ENCODE peak calls at places on chromosomes 2 and 18, in four cellular contexts. One of them, this sample, is unnamed.
A peak's percentile ranks its signal among the peaks of the same experiment; 100 is the strongest.

GRCh38 chr2:11777066-11777782 is 30.8 kb downstream of the LPIN1 start:
- DNase-seq in A549: no peak
- DNase-seq in HL-60: no peak
- DNase-seq in fibroblast of lung: no peak
- DNase-seq in this sample: no peak

GRCh38 chr2:105329561-105330495 is at the start of gene TGFBRAP1:
- DNase-seq in A549: peak; percentile 16
- DNase-seq in HL-60: peak; percentile 43
- DNase-seq in fibroblast of lung: peak; percentile 37
- DNase-seq in this sample: no peak

GRCh38 chr2:170554278-170554955 is 160.7 kb upstream of the SP5 start:
- DNase-seq in HL-60: no peak
- DNase-seq in A549: no peak
- DNase-seq in fibroblast of lung: peak; percentile 56
- DNase-seq in this sample: peak; percentile 59

GRCh38 chr2:65443509-65444200 is 11.3 kb upstream of the SPRED2 start:
- DNase-seq in A549: no peak
- DNase-seq in HL-60: no peak
- DNase-seq in fibroblast of lung: no peak
- DNase-seq in this sample: no peak

GRCh38 chr2:68385907-68386287 is 20.8 kb downstream of the PLEK start:
- DNase-seq in fibroblast of lung: no peak
- DNase-seq in HL-60: no peak
- DNase-seq in A549: no peak
- DNase-seq in this sample: no peak

GRCh38 chr18:53416985-53417384 is 807.5 kb downstream of the MBD2 start:
- DNase-seq in fibroblast of lung: no peak
- DNase-seq in A549: no peak
- DNase-seq in HL-60: no peak
- DNase-seq in this sample: no peak

GRCh38 chr18:45167631-45168225 is 447.5 kb upstream of the SLC14A2 start:
- DNase-seq in fibroblast of lung: peak; percentile 39
- DNase-seq in HL-60: no peak
- DNase-seq in A549: no peak
- DNase-seq in this sample: peak; percentile 32

GRCh38 chr18:60339018-60339417 is 33.6 kb downstream of the MC4R start:
- DNase-seq in fibroblast of lung: no peak
- DNase-seq in A549: no peak
- DNase-seq in HL-60: no peak
- DNase-seq in this sample: no peak

GRCh38 chr2:151439127-151439526 is 29.4 kb downstream of the RIF1 start:
- DNase-seq in HL-60: no peak
- DNase-seq in A549: no peak
- DNase-seq in fibroblast of lung: no peak
- DNase-seq in this sample: no peak

GRCh38 chr18:79397830-79398761 is 2.4 kb downstream of the NFATC1 start:
- DNase-seq in fibroblast of lung: no peak
- DNase-seq in A549: no peak
- DNase-seq in HL-60: no peak
- DNase-seq in this sample: no peak

GRCh38 chr18:6373187-6373586 is 41.5 kb downstream of the L3MBTL4 start:
- DNase-seq in HL-60: no peak
- DNase-seq in A549: no peak
- DNase-seq in fibroblast of lung: no peak
- DNase-seq in this sample: no peak

GRCh38 chr2:168934826-168935225 is 33.7 kb downstream of the G6PC2 start:
- DNase-seq in HL-60: no peak
- DNase-seq in fibroblast of lung: no peak
- DNase-seq in A549: no peak
- DNase-seq in this sample: no peak

GRCh38 chr2:241762933-241763369 is 13.7 kb upstream of the GAL3ST2 start:
- DNase-seq in HL-60: peak; percentile 70
- DNase-seq in A549: no peak
- DNase-seq in fibroblast of lung: no peak
- DNase-seq in this sample: no peak

GRCh38 chr2:144683955-144684354 is 164.0 kb upstream of the ZEB2 start:
- DNase-seq in HL-60: no peak
- DNase-seq in A549: no peak
- DNase-seq in fibroblast of lung: no peak
- DNase-seq in this sample: no peak

GRCh38 chr2:145316496-145316895 is 796.6 kb upstream of the ZEB2 start:
- DNase-seq in HL-60: no peak
- DNase-seq in A549: no peak
- DNase-seq in fibroblast of lung: no peak
- DNase-seq in this sample: no peak

GRCh38 chr2:151437630-151438029 is 27.9 kb downstream of the RIF1 start:
- DNase-seq in A549: no peak
- DNase-seq in fibroblast of lung: peak; percentile 55
- DNase-seq in HL-60: peak; percentile 3
- DNase-seq in this sample: peak; percentile 50

GRCh38 chr2:200810252-200810650 is 1.5 kb upstream of the BZW1 start:
- DNase-seq in fibroblast of lung: peak; percentile 97
- DNase-seq in HL-60: peak; percentile 55
- DNase-seq in A549: peak; percentile 9
- DNase-seq in this sample: peak; percentile 88

GRCh38 chr18:23134780-23135678 is at the start of gene CABLES1:
- DNase-seq in A549: peak; percentile 54
- DNase-seq in HL-60: peak; percentile 83
- DNase-seq in fibroblast of lung: peak; percentile 36
- DNase-seq in this sample: peak; percentile 66

GRCh38 chr2:10057231-10058107 is 14.1 kb downstream of the KLF11 start:
- DNase-seq in HL-60: no peak
- DNase-seq in A549: no peak
- DNase-seq in fibroblast of lung: peak; percentile 92
- DNase-seq in this sample: peak; percentile 81

GRCh38 chr18:23967321-23968089 is 47.0 kb upstream of the TTC39C start:
- DNase-seq in A549: no peak
- DNase-seq in fibroblast of lung: no peak
- DNase-seq in HL-60: peak; percentile 85
- DNase-seq in this sample: no peak

GRCh38 chr2:162929571-162929970 is 91.0 kb upstream of the KCNH7 start:
- DNase-seq in A549: peak; percentile 1
- DNase-seq in HL-60: no peak
- DNase-seq in fibroblast of lung: no peak
- DNase-seq in this sample: peak; percentile 49

GRCh38 chr2:101357386-101357785 is 29.9 kb downstream of the CREG2 start:
- DNase-seq in HL-60: no peak
- DNase-seq in fibroblast of lung: no peak
- DNase-seq in A549: no peak
- DNase-seq in this sample: peak; percentile 70

GRCh38 chr2:234967201-234967873 is 15.5 kb downstream of the SH3BP4 start:
- DNase-seq in fibroblast of lung: no peak
- DNase-seq in HL-60: no peak
- DNase-seq in A549: no peak
- DNase-seq in this sample: no peak

GRCh38 chr2:109118321-109118720 is 10.7 kb upstream of the SH3RF3 start:
- DNase-seq in fibroblast of lung: no peak
- DNase-seq in A549: no peak
- DNase-seq in HL-60: no peak
- DNase-seq in this sample: no peak

GRCh38 chr18:23307567-23308295 is 145.4 kb upstream of the RIOK3 start:
- DNase-seq in fibroblast of lung: peak; percentile 59
- DNase-seq in A549: no peak
- DNase-seq in HL-60: no peak
- DNase-seq in this sample: peak; percentile 41

GRCh38 chr2:176612736-176613135 is 343.5 kb downstream of the MTX2 start:
- DNase-seq in A549: no peak
- DNase-seq in HL-60: no peak
- DNase-seq in fibroblast of lung: no peak
- DNase-seq in this sample: no peak

GRCh38 chr18:12946549-12947354 is 1.1 kb upstream of the SEH1L start:
- DNase-seq in A549: peak; percentile 16
- DNase-seq in fibroblast of lung: peak; percentile 79
- DNase-seq in HL-60: peak; percentile 58
- DNase-seq in this sample: peak; percentile 96

GRCh38 chr2:233248999-233249398 is 2.5 kb upstream of the ATG16L1 start:
- DNase-seq in A549: no peak
- DNase-seq in HL-60: peak; percentile 87
- DNase-seq in fibroblast of lung: no peak
- DNase-seq in this sample: no peak

GRCh38 chr18:58700209-58700608 is 28.9 kb downstream of the MALT1 start:
- DNase-seq in HL-60: no peak
- DNase-seq in A549: no peak
- DNase-seq in fibroblast of lung: no peak
- DNase-seq in this sample: no peak

GRCh38 chr2:106026271-106027190 is 167.6 kb downstream of the UXS1 start:
- DNase-seq in HL-60: no peak
- DNase-seq in A549: no peak
- DNase-seq in fibroblast of lung: no peak
- DNase-seq in this sample: no peak

GRCh38 chr2:162390801-162391200 is 46.9 kb downstream of the GCA start:
- DNase-seq in HL-60: no peak
- DNase-seq in fibroblast of lung: no peak
- DNase-seq in A549: no peak
- DNase-seq in this sample: no peak

GRCh38 chr2:216909541-216910175 is 49.8 kb upstream of the TNP1 start:
- DNase-seq in fibroblast of lung: no peak
- DNase-seq in A549: no peak
- DNase-seq in HL-60: no peak
- DNase-seq in this sample: no peak

GRCh38 chr2:43475137-43475846 is 120.5 kb downstream of the THADA start:
- DNase-seq in fibroblast of lung: no peak
- DNase-seq in HL-60: no peak
- DNase-seq in A549: no peak
- DNase-seq in this sample: no peak

GRCh38 chr18:45249306-45249705 is 366.0 kb upstream of the SLC14A2 start:
- DNase-seq in HL-60: no peak
- DNase-seq in A549: no peak
- DNase-seq in fibroblast of lung: peak; percentile 60
- DNase-seq in this sample: peak; percentile 47

DNA sequence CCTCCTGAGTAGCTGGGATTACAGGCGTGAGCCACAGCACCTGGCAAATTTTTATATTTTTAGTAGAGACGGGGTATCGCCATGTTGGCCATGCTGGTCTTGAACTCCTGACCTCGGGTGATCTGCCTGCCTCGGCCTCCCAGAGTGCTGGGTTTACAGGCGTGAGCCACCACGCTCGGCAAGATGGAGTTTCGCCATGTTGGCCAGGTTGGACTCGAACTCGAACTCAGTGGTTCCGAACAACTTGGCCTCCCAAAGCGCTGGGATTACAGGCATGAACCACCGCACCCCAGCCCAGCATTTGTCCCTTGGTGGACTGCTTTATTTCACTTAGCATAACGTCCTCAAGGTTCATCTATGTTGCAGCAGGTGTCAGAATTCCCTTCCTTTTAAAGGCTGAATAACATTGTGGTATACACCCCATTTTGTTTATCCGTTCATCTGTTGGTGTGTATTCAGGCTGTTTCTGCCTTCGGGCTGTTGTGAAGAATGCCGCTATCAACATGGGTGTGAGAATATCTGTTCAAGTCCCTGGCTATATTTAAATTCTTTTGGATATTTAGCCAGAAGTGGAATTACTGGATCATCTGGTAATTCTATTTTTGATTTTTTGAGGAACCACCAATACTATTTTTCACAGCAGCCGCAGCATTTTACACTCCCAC is 1.2 kb upstream of the CENPA start:
- DNase-seq in HL-60: no peak
- DNase-seq in fibroblast of lung: no peak
- DNase-seq in A549: no peak
- DNase-seq in this sample: no peak
- H3K4me3 ChIP-seq in HL-60: no peak overlapping the region
- H3K4me3 ChIP-seq in fibroblast of lung: no peak overlapping the region
- H3K4me3 ChIP-seq in A549: peak overlapping the region; percentile 94
- H3K4me3 ChIP-seq in this sample: no peak overlapping the region

GRCh38 chr2:212484563-212485080 is 54.0 kb downstream of the ERBB4 start:
- DNase-seq in HL-60: no peak
- DNase-seq in A549: no peak
- DNase-seq in fibroblast of lung: no peak
- DNase-seq in this sample: no peak
- TF ChIP-seq CTCF in HL-60: no peak
- TF ChIP-seq CTCF in A549: no peak
- TF ChIP-seq CTCF in fibroblast of lung: no peak
- TF ChIP-seq CTCF in this sample: no peak

DNA sequence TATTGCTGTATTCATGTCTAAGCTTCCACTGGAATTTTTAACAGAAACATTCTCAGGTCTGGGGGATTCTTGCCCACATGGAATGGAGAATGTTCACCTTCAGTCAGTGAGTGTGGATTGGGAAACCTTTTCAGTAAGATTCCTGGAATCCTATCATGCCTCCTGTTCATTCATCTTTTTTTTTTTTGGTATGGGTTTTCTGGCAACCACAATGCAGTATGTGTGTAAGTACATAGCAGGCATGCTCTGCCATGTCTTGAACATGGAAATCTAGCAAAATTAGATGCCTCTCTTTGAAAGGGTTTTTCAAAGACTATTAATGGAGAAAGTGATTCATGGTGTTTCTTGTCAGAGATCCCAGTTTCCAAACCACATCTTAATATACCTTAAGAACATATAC is 176.5 kb downstream of the LTBP1 start:
- DNase-seq in A549: no peak
- DNase-seq in fibroblast of lung: no peak
- DNase-seq in HL-60: no peak
- DNase-seq in this sample: peak; percentile 57
- H3K4me3 ChIP-seq in A549: no peak overlapping the region
- H3K4me3 ChIP-seq in fibroblast of lung: no peak overlapping the region
- H3K4me3 ChIP-seq in HL-60: no peak overlapping the region
- H3K4me3 ChIP-seq in this sample: no peak overlapping the region

GRCh38 chr2:149040451-149040850 is 2.0 kb downstream of the LYPD6B start:
- DNase-seq in HL-60: peak; percentile 66
- DNase-seq in A549: peak; percentile 6
- DNase-seq in fibroblast of lung: no peak
- DNase-seq in this sample: peak; percentile 4
- TF ChIP-seq CTCF in HL-60: peak; percentile 59
- TF ChIP-seq CTCF in A549: no peak
- TF ChIP-seq CTCF in fibroblast of lung: peak; percentile 21
- TF ChIP-seq CTCF in this sample: no peak

GRCh38 chr2:73897934-73898333 is 5.1 kb downstream of the ACTG2 start:
- DNase-seq in A549: no peak
- DNase-seq in fibroblast of lung: no peak
- DNase-seq in HL-60: no peak
- DNase-seq in this sample: no peak
- H3K4me3 ChIP-seq in A549: no peak overlapping the region
- H3K4me3 ChIP-seq in fibroblast of lung: no peak overlapping the region
- H3K4me3 ChIP-seq in HL-60: no peak overlapping the region
- H3K4me3 ChIP-seq in this sample: no peak overlapping the region